ENCODE peak calls at places on chromosome 11, in seven cellular contexts. U is uterus; R is astrocyte of the spinal cord; I is activated T-helper 1 cell treated with anti-CD3 and anti-CD28 coated beads, Interleukin-12 subunit alpha, Interleukin-12 subunit beta, Interleukin-2, Interleukin-4 antibody, amounts not matched to agents 30 ng/mL and 10 ng/mL and 1 ng/mL, durations not matched to agents 14 hours and 24 hours and 36 hours; B is T-cell; Y is GM18507; K is T-helper 1 cell. N is an unnamed sample.

GRCh38 chr11:114321621-114322257 is 25.5 kb downstream of the NNMT start:
- DNase-seq in Y (no peak), K (no peak), U (peak), R (peak), I (no peak), B (no peak), N (no peak)

GRCh38 chr11:99937330-99937729 is 749.8 kb upstream of the ARHGAP42 start:
- DNase-seq in Y (no peak), U (no peak), K (no peak), B (no peak), R (no peak), I (no peak), N (no peak)

GRCh38 chr11:128891912-128892398 is 799 bp downstream of the KCNJ5 start:
- DNase-seq in R (no peak), I (no peak), Y (no peak), U (peak), B (no peak), K (no peak), N (no peak)

GRCh38 chr11:135033545-135033944 is 621.5 kb upstream of the B3GAT1 start:
- DNase-seq in I (no peak), Y (no peak), U (no peak), K (no peak), B (no peak), R (peak), N (no peak)

GRCh38 chr11:115194798-115195101 is 309.5 kb downstream of the CADM1 start:
- DNase-seq in K (no peak), I (no peak), R (no peak), Y (no peak), U (no peak), B (no peak), N (no peak)

GRCh38 chr11:7869467-7869866 is 61.6 kb downstream of the OR10A6 start:
- DNase-seq in I (no peak), K (no peak), R (no peak), Y (no peak), B (no peak), U (no peak), N (no peak)

GRCh38 chr11:112280268-112281126 is 19.8 kb upstream of the PLET1 start:
- DNase-seq in K (peak), R (peak), I (peak), Y (peak), U (peak), B (peak), N (peak)

GRCh38 chr11:114151631-114152030 is 92.1 kb downstream of the ZBTB16 start:
- DNase-seq in I (no peak), B (no peak), U (no peak), R (no peak), K (no peak), Y (no peak), N (no peak)

GRCh38 chr11:100676901-100677300 is 10.2 kb upstream of the ARHGAP42 start:
- DNase-seq in B (no peak), I (no peak), R (no peak), Y (no peak), K (no peak), U (no peak), N (no peak)

GRCh38 chr11:67652965-67653845 is 2.7 kb upstream of the ACY3 start:
- DNase-seq in U (no peak), K (no peak), R (no peak), I (no peak), B (no peak), Y (no peak), N (no peak)

GRCh38 chr11:19208959-19209568 is 7.3 kb upstream of the CSRP3 start:
- DNase-seq in U (no peak), Y (no peak), R (no peak), K (no peak), B (no peak), I (no peak), N (no peak)